ENCODE peak calls at places on chromosomes 13 and 19, in seven cellular contexts. I is NCI-H69; F is right atrium auricular region; N is T-helper 2 cell; G is effector memory CD4-positive, alpha-beta T cell; V is GM04504; Q is stimulated activated CD8-positive, alpha-beta memory T cell treated with anti-CD3 and anti-CD28 coated beads, Interleukin-4, amount 100 ng/mL, for 24 hours. S is an unnamed sample.

GRCh38 chr13:34777914-34778303 is 164.2 kb upstream of the NBEA start:
- DNase-seq in I (no peak), F (no peak), N (no peak), G (no peak), V (no peak), Q (no peak), S (no peak)

GRCh38 chr13:29884671-29885424 is 34.4 kb upstream of the UBL3 start:
- DNase-seq in I (no peak), F (no peak), N (no peak), G (no peak), V (no peak), Q (no peak), S (peak; percentile 39)

GRCh38 chr19:39192846-39193245 is 3.9 kb upstream of the NCCRP1 start:
- DNase-seq in I (no peak), F (no peak), N (no peak), G (no peak), V (no peak), Q (no peak), S (no peak)

GRCh38 chr19:48636859-48637448 is at the start of gene DBP:
- DNase-seq in I (peak; percentile 83), F (no peak), N (peak; percentile 36), G (no peak), V (no peak), Q (no peak), S (no peak)

GRCh38 chr13:61086052-61086451 is 329.6 kb downstream of the PCDH20 start:
- DNase-seq in I (no peak), F (no peak), N (no peak), G (no peak), V (no peak), Q (no peak), S (no peak)

GRCh38 chr19:3136684-3137055 is 837 bp downstream of the GNA15 start:
- DNase-seq in I (no peak), F (no peak), N (no peak), G (no peak), V (no peak), Q (no peak), S (no peak)

GRCh38 chr13:30346159-30346788 is 38.9 kb upstream of the KATNAL1 start:
- DNase-seq in I (no peak), F (no peak), N (peak; percentile 31), G (peak; percentile 37), V (no peak), Q (peak; percentile 50), S (no peak)

GRCh38 chr13:99085139-99085845 is 107.4 kb upstream of the DOCK9 start:
- DNase-seq in I (no peak), F (no peak), N (peak; percentile 7), G (peak; percentile 41), V (no peak), Q (no peak), S (no peak)

GRCh38 chr13:109156181-109156935 is 526.9 kb downstream of the MYO16 start:
- DNase-seq in I (no peak), F (no peak), N (no peak), G (no peak), V (peak; percentile 24), Q (no peak), S (no peak)

GRCh38 chr19:5676711-5677110 is 3.6 kb downstream of the MICOS13 start:
- DNase-seq in I (no peak), F (no peak), N (no peak), G (no peak), V (no peak), Q (no peak), S (no peak)